ENCODE peak calls at places on chromosomes 6 and 20, in five cellular contexts. M is lung microvascular endothelial cell; H is activated CD4-positive, CD25-positive, alpha-beta regulatory T cell; J is heart left ventricle; F is fibroblast of lung. D is an unnamed sample.

GRCh38 chr6:90222724-90223198 is 73.9 kb downstream of the BACH2 start:
- DNase-seq in M (no peak), H (no peak), J (no peak), F (peak; percentile 53), D (no peak)

GRCh38 chr6:68087399-68088133 is 547.5 kb upstream of the ADGRB3 start:
- DNase-seq in M (peak; percentile 7), H (no peak), J (no peak), F (no peak), D (no peak)

GRCh38 chr6:22906091-22906549 is 336.8 kb downstream of the HDGFL1 start:
- DNase-seq in M (peak; percentile 66), H (no peak), J (no peak), F (peak; percentile 51), D (no peak)

GRCh38 chr6:13457577-13457976 is 29.8 kb downstream of the GFOD1 start:
- DNase-seq in M (peak; percentile 46), H (no peak), J (no peak), F (peak; percentile 97), D (no peak)

GRCh38 chr6:25014806-25015560 is 79.2 kb upstream of the RIPOR2 start:
- DNase-seq in M (peak; percentile 54), H (no peak), J (no peak), F (peak; percentile 80), D (no peak)

GRCh38 chr6:707576-708236 is 14.8 kb upstream of the EXOC2 start:
- DNase-seq in M (no peak), H (no peak), J (no peak), F (no peak), D (no peak)

GRCh38 chr6:147974376-147974775 is 368.3 kb upstream of the SASH1 start:
- DNase-seq in M (peak; percentile 64), H (no peak), J (no peak), F (peak; percentile 83), D (no peak)

GRCh38 chr20:1242530-1242929 is 16.7 kb downstream of the RAD21L1 start:
- DNase-seq in M (peak; percentile 94), H (no peak), J (no peak), F (peak; percentile 96), D (no peak)

GRCh38 chr20:7195704-7196103 is 428.2 kb downstream of the BMP2 start:
- DNase-seq in M (peak; percentile 53), H (no peak), J (no peak), F (peak; percentile 97), D (no peak)

GRCh38 chr20:46987001-46987400 is 92.4 kb downstream of the EYA2 start:
- DNase-seq in M (no peak), H (no peak), J (no peak), F (no peak), D (no peak)

GRCh38 chr6:149076355-149076734 is 241.2 kb upstream of the TAB2 start:
- DNase-seq in M (no peak), H (no peak), J (no peak), F (no peak), D (no peak)

GRCh38 chr20:36175475-36175995 is 21.0 kb downstream of the EPB41L1 start:
- DNase-seq in M (no peak), H (no peak), J (no peak), F (no peak), D (no peak)

GRCh38 chr20:36532388-36532787 is 8.9 kb upstream of the MYL9 start:
- DNase-seq in M (no peak), H (no peak), J (no peak), F (no peak), D (no peak)

GRCh38 chr6:123604067-123604466 is 32.7 kb downstream of the TRDN start:
- DNase-seq in M (no peak), H (no peak), J (no peak), F (no peak), D (no peak)

GRCh38 chr6:139905404-139906052 is 531.1 kb upstream of the CITED2 start:
- DNase-seq in M (no peak), H (no peak), J (no peak), F (no peak), D (no peak)

GRCh38 chr6:82614518-82614917 is 250.9 kb downstream of the TPBG start:
- DNase-seq in M (no peak), H (no peak), J (no peak), F (no peak), D (no peak)

GRCh38 chr20:62902926-62903615 is 23.2 kb downstream of the DIDO1 start:
- DNase-seq in M (no peak), H (no peak), J (no peak), F (peak; percentile 63), D (no peak)

GRCh38 chr6:99712560-99712959 is 105.9 kb downstream of the PRDM13 start:
- DNase-seq in M (no peak), H (no peak), J (no peak), F (no peak), D (no peak)

GRCh38 chr6:159342146-159342545 is 172.9 kb downstream of the FNDC1 start:
- DNase-seq in M (no peak), H (no peak), J (no peak), F (no peak), D (no peak)

GRCh38 chr20:42138711-42139110 is 520.5 kb upstream of the CHD6 start:
- DNase-seq in M (no peak), H (no peak), J (no peak), F (no peak), D (no peak)

GRCh38 chr6:149909701-149910470 is 12.0 kb upstream of the RAET1E start:
- DNase-seq in M (no peak), H (no peak), J (no peak), F (no peak), D (no peak)

GRCh38 chr6:161303628-161304340 is 29.9 kb upstream of the AGPAT4 start:
- DNase-seq in M (peak; percentile 6), H (no peak), J (no peak), F (peak; percentile 41), D (no peak)

GRCh38 chr6:105191351-105191750 is 11.5 kb upstream of the POPDC3 start:
- DNase-seq in M (peak; percentile 71), H (no peak), J (no peak), F (no peak), D (no peak)

GRCh38 chr20:4556781-4557180 is 164.9 kb upstream of the PRND start:
- DNase-seq in M (no peak), H (no peak), J (no peak), F (no peak), D (no peak)

GRCh38 chr20:48850681-48851299 is 23.0 kb upstream of the PREX1 start:
- DNase-seq in M (no peak), H (no peak), J (no peak), F (no peak), D (no peak)

GRCh38 chr6:73514746-73515110 is 6.1 kb downstream of the EEF1A1 start:
- DNase-seq in M (no peak), H (no peak), J (no peak), F (no peak), D (no peak)

GRCh38 chr6:112007805-112008204 is 46.1 kb upstream of the CCN6 start:
- DNase-seq in M (peak; percentile 84), H (no peak), J (no peak), F (peak; percentile 53), D (no peak)